ENCODE peak calls at places on chromosomes 16 and 17, in eight cellular contexts. N is cardiac fibroblast; F is AG09309; U is GM06990; X is pancreas; G is cardiac muscle cell; W is CD4-positive, CD25-positive, alpha-beta regulatory T cell; J is heart right ventricle. L is an unnamed sample.

GRCh38 chr17:73357318-73357717 is 45.5 kb upstream of the CDC42EP4 start:
- DNase-seq in N (no peak), F (no peak), U (no peak), X (no peak), G (no peak), W (no peak), J (peak; percentile 41), L (no peak)

GRCh38 chr17:42273474-42274272 is 2.5 kb downstream of the STAT5B start:
- DNase-seq in N (no peak), F (no peak), U (no peak), X (no peak), G (no peak), W (peak; percentile 45), J (no peak), L (no peak)

GRCh38 chr17:70138309-70138865 is 30.9 kb upstream of the KCNJ2 start:
- DNase-seq in N (peak; percentile 7), F (peak; percentile 5), U (no peak), X (no peak), G (no peak), W (no peak), J (no peak), L (no peak)

GRCh38 chr17:79146562-79146961 is 71.9 kb downstream of the ENGASE start:
- DNase-seq in N (no peak), F (no peak), U (no peak), X (no peak), G (no peak), W (no peak), J (no peak), L (no peak)

GRCh38 chr16:31436221-31437045 is 6.2 kb downstream of the ZNF843 start:
- DNase-seq in N (no peak), F (no peak), U (no peak), X (no peak), G (no peak), W (no peak), J (no peak), L (no peak)

GRCh38 chr17:46870116-46870803 is 18.9 kb downstream of the WNT9B start:
- DNase-seq in N (no peak), F (no peak), U (no peak), X (peak; percentile 81), G (no peak), W (no peak), J (no peak), L (no peak)

GRCh38 chr17:75645889-75646625 is 12.8 kb downstream of the SMIM5 start:
- DNase-seq in N (no peak), F (no peak), U (no peak), X (peak; percentile 93), G (no peak), W (peak; percentile 44), J (no peak), L (no peak)

GRCh38 chr17:27566673-27567562 is 64.1 kb upstream of the LGALS9 start:
- DNase-seq in N (peak; percentile 34), F (no peak), U (no peak), X (no peak), G (no peak), W (no peak), J (no peak), L (no peak)

GRCh38 chr17:58534901-58535421 is 20.5 kb upstream of the MTMR4 start:
- DNase-seq in N (peak; percentile 47), F (no peak), U (no peak), X (no peak), G (peak; percentile 67), W (no peak), J (no peak), L (peak; percentile 20)

GRCh38 chr17:7408341-7408740 is 696 bp downstream of the NLGN2 start:
- DNase-seq in N (no peak), F (no peak), U (no peak), X (no peak), G (no peak), W (peak; percentile 29), J (no peak), L (no peak)

GRCh38 chr16:58000706-58001676 is at the start of gene USB1:
- DNase-seq in N (peak; percentile 83), F (no peak), U (peak; percentile 96), X (peak; percentile 85), G (peak; percentile 85), W (peak; percentile 87), J (peak; percentile 86), L (peak; percentile 80)

GRCh38 chr17:7590743-7591142 is 849 bp upstream of the SOX15 start:
- DNase-seq in N (no peak), F (no peak), U (no peak), X (no peak), G (no peak), W (no peak), J (no peak), L (peak; percentile 65)

GRCh38 chr16:68987734-68988457 is 117.6 kb upstream of the HAS3 start:
- DNase-seq in N (no peak), F (no peak), U (no peak), X (no peak), G (no peak), W (no peak), J (no peak), L (no peak)

GRCh38 chr17:44556114-44556853 is 1.0 kb upstream of the FZD2 start:
- DNase-seq in N (peak; percentile 72), F (no peak), U (no peak), X (peak; percentile 20), G (peak; percentile 71), W (peak; percentile 38), J (peak; percentile 29), L (peak; percentile 75)

GRCh38 chr17:2050246-2050866 is 4.5 kb upstream of the HIC1 start:
- DNase-seq in N (peak; percentile 82), F (no peak), U (peak; percentile 74), X (peak; percentile 59), G (peak; percentile 82), W (peak; percentile 53), J (no peak), L (peak; percentile 70)

GRCh38 chr17:17813055-17813724 is 23.6 kb downstream of the SREBF1 start:
- DNase-seq in N (no peak), F (no peak), U (no peak), X (no peak), G (no peak), W (no peak), J (no peak), L (no peak)

GRCh38 chr16:84553873-84554399 is 49.5 kb upstream of the MEAK7 start:
- DNase-seq in N (no peak), F (no peak), U (no peak), X (no peak), G (no peak), W (peak; percentile 88), J (no peak), L (no peak)

GRCh38 chr16:13997933-13998332 is 73.2 kb upstream of the MRTFB start:
- DNase-seq in N (no peak), F (no peak), U (peak; percentile 39), X (no peak), G (no peak), W (peak; percentile 77), J (no peak), L (no peak)

GRCh38 chr17:3977387-3977786 is 13.2 kb upstream of the ATP2A3 start:
- DNase-seq in N (no peak), F (no peak), U (no peak), X (no peak), G (no peak), W (no peak), J (no peak), L (no peak)

GRCh38 chr16:67865318-67865717 is 7.5 kb upstream of the EDC4 start:
- DNase-seq in N (peak; percentile 56), F (no peak), U (no peak), X (no peak), G (peak; percentile 57), W (peak; percentile 47), J (no peak), L (no peak)

DNA sequence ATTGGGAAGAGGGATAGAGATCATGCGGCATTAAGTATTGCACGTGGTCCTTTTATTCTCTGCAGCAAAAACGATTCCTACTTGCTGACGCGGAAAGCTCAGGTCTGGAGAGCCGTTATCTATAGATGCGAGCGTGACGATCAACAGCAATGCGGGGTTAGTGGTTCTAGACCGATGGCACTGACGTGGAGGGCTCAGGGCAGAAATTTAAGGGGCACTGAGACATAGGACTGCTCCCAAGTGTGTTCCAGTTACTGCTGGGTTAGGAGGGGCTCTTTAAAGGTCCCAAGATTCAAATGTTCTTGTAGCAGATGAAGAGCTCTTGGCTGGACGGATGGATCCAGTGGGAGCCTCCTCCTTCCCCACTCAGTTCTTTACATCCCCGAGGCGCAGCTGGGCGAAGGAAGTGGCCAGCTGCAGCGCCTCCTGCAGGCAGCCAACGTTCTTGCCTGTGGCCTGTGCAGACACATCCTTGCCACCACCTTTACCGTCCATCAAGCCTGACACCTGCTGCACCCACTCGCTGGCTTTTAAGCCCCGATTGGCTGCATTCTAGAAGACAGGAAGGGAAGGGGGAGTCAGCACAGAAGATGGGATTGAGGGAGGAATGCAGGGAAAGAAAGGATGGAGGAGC is 732 bp upstream of the EXOSC6 start:
- DNase-seq in N (no peak), F (no peak), U (no peak), X (no peak), G (peak; percentile 15), W (no peak), J (no peak), L (no peak)
- H3K4me3 ChIP-seq in N (no peak overlapping the region), F (no peak overlapping the region), U (no peak overlapping the region), X (no peak overlapping the region), G (no peak overlapping the region), W (no peak overlapping the region), J (no peak overlapping the region), L (no peak overlapping the region)

DNA sequence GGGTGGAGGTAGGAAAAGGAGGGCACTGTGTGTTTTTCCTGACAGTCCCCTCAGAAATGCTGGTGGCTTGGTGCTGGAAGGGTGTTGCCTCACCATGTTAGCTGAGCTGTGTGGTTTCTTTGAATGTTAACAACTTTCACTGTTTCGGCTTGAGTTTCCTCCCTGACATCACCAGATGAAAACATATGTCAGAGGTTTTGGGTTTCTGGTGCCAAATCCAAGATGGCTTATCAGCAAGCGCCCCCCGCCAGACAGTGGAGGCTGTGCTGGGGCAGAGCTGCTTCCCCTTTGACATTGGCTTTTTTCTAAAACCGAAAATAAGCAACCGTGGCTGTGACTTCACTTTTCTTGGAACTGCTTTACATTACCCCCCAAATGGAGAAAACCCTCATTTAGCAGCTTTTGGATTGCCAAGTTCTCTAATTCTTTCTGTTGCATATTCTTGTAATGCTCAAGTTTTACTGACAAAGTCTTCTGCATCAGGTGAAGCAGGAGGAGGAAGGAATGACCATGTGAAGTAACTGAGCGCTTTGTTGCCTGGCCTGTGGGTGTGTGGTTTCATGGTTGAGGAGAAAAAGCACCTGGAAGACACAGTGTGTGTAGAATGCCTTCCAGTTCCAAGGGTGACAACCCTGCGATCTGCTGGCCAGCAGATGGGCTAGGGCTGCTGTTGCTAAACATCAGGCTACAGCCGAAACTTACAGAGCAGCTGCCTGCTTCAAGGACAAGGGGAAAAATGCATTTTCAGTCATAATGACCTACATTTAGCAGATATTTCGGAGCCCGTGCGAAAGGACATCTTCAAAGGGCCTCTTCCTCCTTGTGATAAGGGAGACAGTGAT is 9.7 kb downstream of the RMI2 start:
- DNase-seq in N (peak; percentile 62), F (no peak), U (peak; percentile 76), X (no peak), G (peak; percentile 66), W (peak; percentile 87), J (no peak), L (peak; percentile 45)
- H3K4me3 ChIP-seq in N (no peak overlapping the region), F (no peak overlapping the region), U (peak overlapping the region; percentile 10), X (no peak overlapping the region), G (no peak overlapping the region), W (peak overlapping the region; percentile 65), J (no peak overlapping the region), L (no peak overlapping the region)

GRCh38 chr16:72247821-72248253 is 75.9 kb upstream of the PMFBP1 start:
- DNase-seq in N (peak; percentile 56), F (no peak), U (no peak), X (peak; percentile 61), G (peak; percentile 33), W (no peak), J (no peak), L (peak; percentile 50)
- H3K4me3 ChIP-seq in N (no peak overlapping the region), F (no peak overlapping the region), U (no peak overlapping the region), X (no peak overlapping the region), G (no peak overlapping the region), W (no peak overlapping the region), J (no peak overlapping the region), L (no peak overlapping the region)

GRCh38 chr16:56848056-56848936 is 16.7 kb upstream of the SLC12A3 start:
- DNase-seq in N (peak; percentile 78), F (no peak), U (no peak), X (no peak), G (peak; percentile 75), W (no peak), J (peak; percentile 43), L (peak; percentile 76)
- H3K4me3 ChIP-seq in N (no peak overlapping the region), F (no peak overlapping the region), U (no peak overlapping the region), X (no peak overlapping the region), G (no peak overlapping the region), W (no peak overlapping the region), J (no peak overlapping the region), L (no peak overlapping the region)